ENCODE peak calls at places on chromosomes 7 and 10, in ten cellular contexts. C, Q, G, D, I, Z, A, X, T and F are unnamed samples.

GRCh38 chr10:10680496-10680895 is 337.2 kb upstream of the CELF2 start:
- DNase-seq in D (no peak), Z (no peak), A (no peak), G (no peak), C (no peak), X (no peak), I (no peak), T (no peak), Q (no peak), F (no peak)

GRCh38 chr10:10782603-10783002 is 235.1 kb upstream of the CELF2 start:
- DNase-seq in T (no peak), Z (no peak), A (no peak), G (peak), X (no peak), Q (no peak), C (no peak), D (no peak), I (no peak), F (no peak)

GRCh38 chr7:103391976-103392375 is 44.5 kb downstream of the PSMC2 start:
- DNase-seq in Q (no peak), A (no peak), Z (no peak), C (no peak), D (no peak), T (no peak), X (peak), G (peak), I (no peak), F (no peak)

GRCh38 chr7:72326365-72326764 is 85.8 kb downstream of the CALN1 start:
- DNase-seq in C (no peak), Z (no peak), I (no peak), Q (no peak), D (no peak), X (no peak), G (no peak), T (no peak), A (no peak), F (no peak)

GRCh38 chr7:136009488-136010079 is 32.4 kb upstream of the MTPN start:
- DNase-seq in Z (no peak), C (no peak), A (peak), D (peak), T (peak), Q (no peak), X (no peak), I (no peak), G (peak), F (no peak)

GRCh38 chr10:129025774-129026173 is 441.3 kb upstream of the MGMT start:
- DNase-seq in G (no peak), I (no peak), X (no peak), D (no peak), C (no peak), T (no peak), Z (no peak), A (no peak), Q (no peak), F (no peak)

GRCh38 chr10:35447693-35448407 is 111.5 kb downstream of the CCNY start:
- DNase-seq in G (peak), D (no peak), X (no peak), I (no peak), Q (no peak), Z (no peak), T (no peak), A (peak), C (peak), F (peak)

GRCh38 chr10:100006241-100006886 is 3.4 kb downstream of the DNMBP start:
- DNase-seq in Q (no peak), G (peak), D (no peak), A (no peak), T (no peak), I (peak), Z (no peak), C (no peak), X (peak), F (peak)

GRCh38 chr7:154698726-154699291 is 304.1 kb downstream of the PAXIP1 start:
- DNase-seq in Z (no peak), Q (no peak), X (no peak), A (no peak), D (no peak), C (no peak), T (peak), I (no peak), G (no peak), F (no peak)

GRCh38 chr7:82428186-82428961 is 15.2 kb downstream of the CACNA2D1 start:
- DNase-seq in Q (no peak), X (peak), I (no peak), Z (no peak), T (no peak), D (no peak), A (no peak), G (peak), C (no peak), F (no peak)

GRCh38 chr7:14834456-14834855 is 68.1 kb downstream of the DGKB start:
- DNase-seq in Z (no peak), A (peak), X (no peak), I (no peak), D (peak), G (peak), Q (no peak), C (no peak), T (no peak), F (no peak)

GRCh38 chr10:27713906-27714305 is 31.7 kb downstream of the MKX start:
- DNase-seq in I (no peak), G (no peak), X (no peak), Z (no peak), D (peak), T (peak), A (no peak), Q (no peak), C (no peak), F (no peak)

GRCh38 chr10:45602082-45602730 is 70.4 kb downstream of the ZFAND4 start:
- DNase-seq in C (no peak), I (no peak), X (no peak), D (no peak), G (peak), Z (no peak), A (no peak), T (no peak), Q (no peak), F (no peak)

GRCh38 chr7:1787681-1788235 is 117.7 kb downstream of the ELFN1 start:
- DNase-seq in Z (no peak), Q (no peak), G (no peak), X (no peak), I (peak), A (no peak), T (no peak), C (no peak), D (no peak), F (no peak)

GRCh38 chr7:78134256-78134655 is 335.7 kb downstream of the PHTF2 start:
- DNase-seq in D (peak), C (no peak), T (peak), G (peak), I (no peak), Z (no peak), X (no peak), Q (no peak), A (peak), F (peak)

GRCh38 chr10:14009315-14010082 is 321.2 kb downstream of the FRMD4A start:
- DNase-seq in G (peak), T (no peak), I (no peak), D (peak), Q (peak), A (peak), X (peak), Z (no peak), C (no peak), F (no peak)

GRCh38 chr7:33698692-33699128 is 206.6 kb upstream of the BMPER start:
- DNase-seq in I (no peak), D (no peak), C (peak), G (no peak), Q (no peak), X (no peak), Z (no peak), A (no peak), T (no peak), F (no peak)

GRCh38 chr7:137209151-137209822 is 134.2 kb downstream of the PTN start:
- DNase-seq in I (no peak), T (no peak), A (no peak), G (no peak), C (no peak), X (no peak), D (no peak), Q (no peak), Z (no peak), F (no peak)

GRCh38 chr7:2717293-2717904 is 29.4 kb downstream of the AMZ1 start:
- DNase-seq in D (no peak), T (peak), A (no peak), X (no peak), G (peak), Z (no peak), C (peak), Q (no peak), I (no peak), F (no peak)

GRCh38 chr10:121904888-121905287 is 22.9 kb downstream of the ATE1 start:
- DNase-seq in Q (no peak), T (no peak), C (no peak), I (no peak), A (no peak), G (no peak), Z (no peak), D (no peak), X (no peak), F (no peak)

GRCh38 chr10:31977440-31978157 is 49.0 kb upstream of the ARHGAP12 start:
- DNase-seq in Z (no peak), T (no peak), X (no peak), G (peak), A (no peak), C (no peak), Q (no peak), D (peak), I (no peak), F (no peak)

GRCh38 chr10:84138478-84139125 is 707 bp upstream of the GHITM start:
- DNase-seq in G (peak), C (peak), X (no peak), D (no peak), Q (peak), Z (no peak), A (peak), I (no peak), T (no peak), F (no peak)

GRCh38 chr7:95583834-95584621 is 12.3 kb downstream of the PDK4 start:
- DNase-seq in Z (no peak), X (no peak), C (no peak), Q (no peak), T (no peak), A (no peak), I (no peak), G (no peak), D (no peak), F (no peak)

GRCh38 chr7:50595538-50596102 is 30.4 kb upstream of the DDC start:
- DNase-seq in G (peak), T (peak), I (no peak), X (no peak), C (no peak), D (peak), Z (no peak), Q (no peak), A (peak), F (no peak)

GRCh38 chr7:143988986-143989745 is 11.0 kb upstream of the OR6B1 start:
- DNase-seq in X (no peak), A (no peak), G (peak), Z (no peak), T (no peak), D (no peak), C (no peak), Q (no peak), I (no peak), F (no peak)